ENCODE peak calls at places on chromosomes 3 and 15, in six cellular contexts. W, M, R, U, G and J are unnamed samples.

GRCh38 chr15:48176097-48176496 is 2.0 kb downstream of the MYEF2 start:
- DNase-seq in W (no peak), M (no peak), R (peak), U (no peak), G (peak), J (no peak)

GRCh38 chr3:61530355-61530754 is 31.0 kb upstream of the PTPRG start:
- DNase-seq in W (peak), M (peak), R (peak), U (no peak), G (peak), J (peak)

GRCh38 chr3:180836766-180837165 is 75.7 kb upstream of the FXR1 start:
- DNase-seq in W (no peak), M (no peak), R (no peak), U (no peak), G (no peak), J (no peak)

GRCh38 chr15:29924750-29925149 is 102.5 kb upstream of the TJP1 start:
- DNase-seq in W (peak), M (peak), R (peak), U (no peak), G (peak), J (peak)

GRCh38 chr15:76147906-76148553 is 88.2 kb downstream of the TMEM266 start:
- DNase-seq in W (peak), M (peak), R (peak), U (peak), G (peak), J (peak)

GRCh38 chr3:114848087-114848486 is 299.0 kb downstream of the ZBTB20 start:
- DNase-seq in W (no peak), M (no peak), R (no peak), U (no peak), G (no peak), J (no peak)

GRCh38 chr15:97892167-97892938 is 68.2 kb upstream of the ARRDC4 start:
- DNase-seq in W (no peak), M (no peak), R (no peak), U (no peak), G (no peak), J (no peak)

GRCh38 chr3:170033489-170033888 is 4.3 kb upstream of the GPR160 start:
- DNase-seq in W (no peak), M (no peak), R (no peak), U (no peak), G (no peak), J (no peak)

GRCh38 chr3:2098398-2099027 is at the start of gene CNTN4:
- DNase-seq in W (peak), M (peak), R (no peak), U (peak), G (peak), J (peak)

GRCh38 chr3:168155207-168155785 is 59.6 kb upstream of the GOLIM4 start:
- DNase-seq in W (no peak), M (no peak), R (no peak), U (no peak), G (no peak), J (no peak)

GRCh38 chr3:49007771-49008528 is 759 bp downstream of the WDR6 start:
- DNase-seq in W (peak), M (peak), R (peak), U (peak), G (peak), J (peak)

GRCh38 chr3:49005998-49006397 is 1.2 kb upstream of the WDR6 start:
- DNase-seq in W (no peak), M (no peak), R (no peak), U (no peak), G (no peak), J (no peak)

GRCh38 chr3:49005298-49005680 is 1.9 kb upstream of the WDR6 start:
- DNase-seq in W (no peak), M (no peak), R (no peak), U (no peak), G (no peak), J (no peak)

GRCh38 chr3:49007068-49007770 is at the start of gene WDR6:
- DNase-seq in W (peak), M (peak), R (peak), U (peak), G (peak), J (peak)

GRCh38 chr3:49006591-49007067 is 562 bp upstream of the WDR6 start:
- DNase-seq in W (no peak), M (no peak), R (peak), U (no peak), G (peak), J (no peak)
- H3K4ac ChIP-seq in W (no peak), M (peak), R (peak), U (peak), G (peak), J (peak)

GRCh38 chr3:30131171-30131570 is 475.2 kb upstream of the TGFBR2 start:
- DNase-seq in W (no peak), M (no peak), R (no peak), U (no peak), G (no peak), J (no peak)
- H3K14ac ChIP-seq in W (no peak), M (no peak), R (no peak), U (no peak), G (no peak), J (no peak)

GRCh38 chr3:124032881-124033359 is 41.0 kb upstream of the ROPN1 start:
- DNase-seq in W (peak), M (peak), R (peak), U (peak), G (peak), J (peak)

GRCh38 chr3:124032351-124032880 is 40.5 kb upstream of the ROPN1 start:
- DNase-seq in W (peak), M (peak), R (no peak), U (no peak), G (peak), J (peak)

GRCh38 chr3:124034809-124035152 is 42.9 kb upstream of the ROPN1 start:
- DNase-seq in W (no peak), M (no peak), R (no peak), U (no peak), G (no peak), J (no peak)

GRCh38 chr3:124034016-124034808 is 42.3 kb upstream of the ROPN1 start:
- DNase-seq in W (peak), M (no peak), R (no peak), U (peak), G (peak), J (peak)

GRCh38 chr3:124033360-124034015 is 41.6 kb upstream of the ROPN1 start:
- DNase-seq in W (peak), M (no peak), R (no peak), U (peak), G (peak), J (no peak)
- H2BK120ac ChIP-seq in W (no peak), M (peak), R (peak), U (peak), G (peak), J (peak)

DNA sequence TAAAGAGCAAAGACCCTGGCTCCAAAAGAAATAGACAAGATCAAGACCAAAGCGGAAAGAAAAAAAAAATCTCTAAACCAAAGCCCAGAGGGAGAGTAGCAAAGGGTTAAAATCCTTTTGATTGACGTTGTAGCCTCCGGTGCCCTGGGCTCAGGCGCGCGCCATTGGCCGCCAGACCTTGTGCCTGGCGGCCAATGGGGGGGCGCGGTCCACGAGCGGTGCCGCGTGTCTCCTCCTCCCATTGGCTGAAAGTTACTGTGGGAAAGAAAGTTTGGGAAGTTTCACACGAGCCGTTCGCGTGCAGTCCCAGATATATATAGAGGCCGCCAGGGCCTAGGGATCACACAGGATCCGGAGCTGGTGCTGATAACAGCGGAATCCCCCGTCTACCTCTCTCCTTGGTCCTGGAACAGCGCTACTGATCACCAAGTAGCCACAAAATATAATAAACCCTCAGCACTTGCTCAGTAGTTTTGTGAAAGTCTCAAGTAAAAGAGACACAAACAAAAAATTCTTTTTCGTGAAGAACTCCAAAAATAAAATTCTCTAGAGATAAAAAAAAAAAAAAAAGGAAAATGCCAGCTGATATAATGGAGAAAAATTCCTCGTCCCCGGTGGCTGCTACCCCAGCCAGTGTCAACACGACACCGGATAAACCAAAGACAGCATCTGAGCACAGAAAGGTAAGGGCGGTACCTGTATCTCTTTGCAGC is at the start of gene HES1:
- DNase-seq in W (peak), M (peak), R (peak), U (peak), G (peak), J (peak)
- H3K4ac ChIP-seq in W (no peak), M (peak), R (peak), U (no peak), G (peak), J (no peak)

GRCh38 chr3:165729756-165730155 is 107.5 kb downstream of the BCHE start:
- DNase-seq in W (no peak), M (no peak), R (no peak), U (no peak), G (no peak), J (no peak)
- H3K14ac ChIP-seq in W (no peak), M (no peak), R (no peak), U (no peak), G (no peak), J (no peak)